ENCODE peak calls at places on chromosomes 7 and 10, in four cellular contexts. L is K562, N is GM12878, W is SK-N-SH. D is an unnamed sample.

GRCh38 chr10:132897516-132898381 is 44.6 kb downstream of the CFAP46 start:
- DNase-seq in L (no peak), N (no peak), W (peak), D (no peak)

GRCh38 chr7:108613949-108614381 is 44.3 kb downstream of the DNAJB9 start:
- DNase-seq in N (no peak), L (no peak), W (no peak), D (no peak)

GRCh38 chr7:87110778-87111177 is 41.5 kb upstream of the DMTF1 start:
- DNase-seq in L (peak), W (no peak), N (no peak), D (no peak)

GRCh38 chr7:96127746-96128145 is 194.2 kb downstream of the SLC25A13 start:
- DNase-seq in L (no peak), W (no peak), N (no peak), D (no peak)

GRCh38 chr10:22568928-22569327 is 145.4 kb downstream of the PIP4K2A start:
- DNase-seq in N (no peak), W (no peak), L (no peak), D (no peak)

GRCh38 chr7:135665072-135665471 is 2.8 kb downstream of the STMP1 start:
- DNase-seq in L (no peak), N (no peak), W (no peak), D (no peak)

GRCh38 chr7:113891031-113891350 is 27.8 kb downstream of the PPP1R3A start:
- DNase-seq in W (no peak), N (no peak), L (no peak), D (no peak)

GRCh38 chr10:1419796-1420429 is 317.4 kb downstream of the ADARB2 start:
- DNase-seq in N (no peak), L (no peak), W (no peak), D (no peak)

GRCh38 chr7:143503261-143503660 is 25.6 kb downstream of the TAS2R41 start:
- DNase-seq in W (no peak), L (no peak), N (no peak), D (no peak)

GRCh38 chr10:79162861-79163662 is 94.3 kb downstream of the ZMIZ1 start:
- DNase-seq in L (no peak), N (no peak), W (no peak), D (no peak)

GRCh38 chr7:131538071-131538790 is 18.2 kb downstream of the PODXL start:
- DNase-seq in L (no peak), N (no peak), W (no peak), D (no peak)

GRCh38 chr7:129053938-129054437 is 923 bp downstream of the TNPO3 start:
- DNase-seq in L (no peak), N (no peak), W (no peak), D (no peak)

GRCh38 chr10:99682752-99683151 is 23.4 kb downstream of the ENTPD7 start:
- DNase-seq in W (no peak), N (no peak), L (no peak), D (no peak)

GRCh38 chr10:101135151-101136006 is 4.3 kb downstream of the TLX1 start:
- DNase-seq in L (no peak), N (no peak), W (peak), D (no peak)

GRCh38 chr7:81776159-81776558 is 6.3 kb upstream of the HGF start:
- DNase-seq in W (no peak), N (no peak), L (no peak), D (no peak)

GRCh38 chr7:46658281-46658680 is 737.2 kb upstream of the IGFBP3 start:
- DNase-seq in N (no peak), W (no peak), L (no peak), D (no peak)

GRCh38 chr10:132506711-132507466 is 30.7 kb upstream of the INPP5A start:
- DNase-seq in L (no peak), W (no peak), N (no peak), D (no peak)

GRCh38 chr10:102814873-102815661 is 22.1 kb downstream of the CYP17A1 start:
- DNase-seq in W (peak), N (no peak), L (no peak), D (no peak)

GRCh38 chr10:15817407-15818046 is 42.8 kb downstream of the MINDY3 start:
- DNase-seq in L (no peak), W (no peak), N (no peak), D (no peak)

GRCh38 chr7:24877790-24878311 is 102.1 kb downstream of the OSBPL3 start:
- DNase-seq in W (no peak), L (no peak), N (peak), D (no peak)

GRCh38 chr10:128631801-128632241 is 505.6 kb upstream of the MKI67 start:
- DNase-seq in W (peak), L (no peak), N (no peak), D (no peak)
- TF ChIP-seq NRF1 in W (no peak), L (no peak), N (no peak), D (no peak)

DNA sequence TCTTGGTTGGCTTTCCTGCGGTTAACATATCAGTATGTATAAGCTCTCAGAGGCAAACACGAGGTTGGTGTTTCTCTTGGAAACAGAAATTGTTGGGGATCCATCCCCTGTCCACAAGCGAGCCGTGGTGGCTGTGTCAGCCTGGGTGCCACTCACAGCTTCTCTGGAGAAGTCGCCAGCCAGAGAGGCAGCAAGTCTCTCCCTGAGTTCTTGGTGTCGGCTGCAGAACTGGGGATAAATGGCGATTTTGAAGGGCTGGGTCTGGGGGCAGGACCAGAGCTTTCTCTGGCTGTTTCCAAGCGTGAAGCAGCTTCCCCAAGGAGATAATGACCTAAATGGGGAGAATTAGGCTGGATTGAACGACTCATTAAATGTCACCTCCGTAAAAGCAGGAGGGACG is 335.3 kb downstream of the GLRX3 start:
- DNase-seq in N (no peak), L (no peak), W (no peak), D (no peak)
- TF ChIP-seq MAX in N (no peak), L (no peak), W (no peak), D (no peak)

DNA sequence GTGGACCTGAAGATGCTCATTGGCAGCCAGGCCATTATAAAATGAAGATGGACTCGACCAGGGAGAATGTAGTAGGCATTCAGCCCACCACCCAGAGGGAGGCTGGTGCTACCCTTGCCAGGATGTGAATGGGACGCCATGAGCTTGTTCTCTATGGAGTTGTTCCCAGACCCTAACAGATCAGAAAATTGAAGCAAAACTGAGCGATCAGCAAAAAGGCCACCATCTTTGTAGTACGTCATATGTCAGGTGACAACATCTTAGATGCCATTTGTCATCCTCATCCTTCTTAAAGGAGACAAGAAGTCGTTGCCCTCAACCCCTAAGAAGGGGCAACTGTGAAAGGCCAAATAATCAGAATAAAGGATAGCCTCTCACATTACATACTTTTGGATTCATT is 61.7 kb downstream of the DOCK1 start:
- DNase-seq in W (no peak), L (no peak), N (no peak), D (no peak)
- TF ChIP-seq NRF1 in W (no peak), L (no peak), N (no peak), D (no peak)

GRCh38 chr10:28418069-28418468 is 114.8 kb upstream of the WAC start:
- DNase-seq in W (no peak), N (no peak), L (no peak), D (no peak)
- TF ChIP-seq MAX in W (no peak), N (no peak), L (no peak), D (no peak)

DNA sequence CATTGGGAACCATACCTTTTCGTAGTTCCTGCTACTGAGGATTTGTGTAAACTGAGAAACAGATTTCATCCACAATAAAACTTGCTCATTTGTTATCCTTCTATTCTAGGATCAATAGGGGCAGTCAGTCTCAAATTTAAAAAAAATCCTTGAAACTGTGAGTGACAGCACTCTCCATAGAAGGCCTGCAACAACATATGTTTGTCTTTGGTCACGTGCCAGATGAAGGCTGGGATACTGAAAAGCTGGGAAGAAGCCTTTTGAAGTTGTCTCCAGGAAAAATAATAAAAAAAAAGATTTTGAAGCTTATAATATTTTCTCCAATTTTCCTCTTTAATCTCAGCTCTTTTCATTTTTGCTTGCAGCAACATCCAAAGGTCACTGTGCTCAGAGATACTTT is 128.5 kb upstream of the SLC26A5 start:
- DNase-seq in N (no peak), W (no peak), L (no peak), D (no peak)
- TF ChIP-seq NRF1 in N (no peak), W (no peak), L (no peak), D (no peak)

DNA sequence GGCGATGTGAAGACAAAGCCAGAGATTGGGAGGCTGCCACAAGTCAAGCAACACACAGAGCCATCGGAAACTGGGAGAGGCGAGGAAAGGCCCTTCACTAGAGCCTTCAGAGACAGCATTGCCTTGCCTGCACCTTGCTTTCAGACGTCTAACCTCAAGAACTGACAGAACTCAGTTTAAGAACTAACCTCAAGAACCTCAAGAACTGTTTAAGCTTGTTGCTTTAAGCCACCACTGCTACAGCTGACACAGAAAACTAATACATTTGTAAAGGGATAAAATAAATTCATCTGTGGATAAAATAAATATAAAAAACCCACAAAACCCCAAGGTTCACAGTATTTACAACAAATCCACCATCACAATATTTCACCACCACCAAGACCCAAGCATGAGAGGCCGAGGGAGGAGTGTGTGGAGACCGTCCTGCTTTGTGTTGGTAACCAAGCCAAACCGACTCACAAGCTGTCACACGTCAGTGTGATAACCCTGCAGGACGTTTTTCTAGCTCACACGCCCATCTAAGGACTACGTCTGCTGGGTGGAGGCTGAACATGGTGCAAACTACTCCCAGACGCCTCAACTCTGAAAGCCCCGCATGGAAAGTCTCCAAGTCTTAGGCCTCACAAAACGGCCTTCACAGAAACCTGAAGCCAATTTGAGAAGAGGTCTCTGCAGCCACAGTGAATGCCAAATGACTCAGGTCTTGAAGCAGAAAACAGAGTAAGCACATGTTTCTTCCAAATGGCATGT is 116.8 kb downstream of the ABLIM1 start:
- DNase-seq in W (no peak), N (no peak), L (no peak), D (no peak)
- TF ChIP-seq MAX in W (no peak), N (no peak), L (no peak), D (no peak)

GRCh38 chr7:44151679-44152355 is 10.7 kb upstream of the MYL7 start:
- DNase-seq in W (peak), L (no peak), N (no peak), D (no peak)
- TF ChIP-seq NRF1 in W (no peak), L (no peak), N (no peak), D (no peak)

DNA sequence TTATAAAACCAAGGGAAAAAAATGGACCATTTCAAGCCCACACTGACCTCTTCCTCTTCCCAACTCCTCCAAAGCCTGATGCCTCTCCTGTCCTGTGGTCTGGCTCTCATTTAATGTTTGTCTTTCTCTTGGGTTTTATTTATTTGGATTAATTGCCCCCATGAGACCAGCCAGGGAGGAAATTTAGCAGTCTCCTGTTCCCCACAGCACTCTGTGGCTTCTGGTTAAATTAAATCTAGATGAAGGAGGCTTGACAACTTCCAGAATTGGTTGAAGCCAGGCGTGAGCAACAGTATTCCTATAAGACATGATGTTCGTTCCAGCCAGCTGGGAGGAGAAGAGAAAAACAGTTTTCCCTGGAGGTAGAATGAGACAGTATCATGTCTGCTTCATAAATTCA is 15.1 kb upstream of the PRLHR start:
- DNase-seq in N (no peak), W (peak), L (no peak), D (no peak)
- TF ChIP-seq MAX in N (no peak), W (no peak), L (no peak), D (no peak)